ENCODE peak calls at places on chromosome 21, in four cellular contexts. One of them, this sample, is unnamed.

GRCh38 chr21:25360593-25360992 is 246.7 kb downstream of the MRPL39 start:
- DNase-seq in PC-3: peak
- DNase-seq in aorta: no peak
- DNase-seq in Peyer's patch: no peak
- DNase-seq in this sample: no peak

GRCh38 chr21:25997788-25998611 is 172.6 kb downstream of the APP start:
- DNase-seq in PC-3: peak
- DNase-seq in Peyer's patch: no peak
- DNase-seq in aorta: no peak
- DNase-seq in this sample: no peak

GRCh38 chr21:42160111-42160949 is 58.6 kb upstream of the ABCG1 start:
- DNase-seq in aorta: no peak
- DNase-seq in PC-3: no peak
- DNase-seq in Peyer's patch: peak
- DNase-seq in this sample: no peak

GRCh38 chr21:42652527-42653491 is 612 bp upstream of the PDE9A start:
- DNase-seq in aorta: peak
- DNase-seq in PC-3: peak
- DNase-seq in Peyer's patch: peak
- DNase-seq in this sample: peak

GRCh38 chr21:41641821-41642368 is 125.0 kb downstream of the RIPK4 start:
- DNase-seq in aorta: peak
- DNase-seq in PC-3: peak
- DNase-seq in Peyer's patch: peak
- DNase-seq in this sample: peak

GRCh38 chr21:42969193-42969600 is 5.2 kb upstream of the PKNOX1 start:
- DNase-seq in aorta: no peak
- DNase-seq in PC-3: no peak
- DNase-seq in Peyer's patch: no peak
- DNase-seq in this sample: no peak

GRCh38 chr21:30408782-30409494 is 13.1 kb downstream of the KRTAP13-1 start:
- DNase-seq in aorta: no peak
- DNase-seq in PC-3: peak
- DNase-seq in Peyer's patch: no peak
- DNase-seq in this sample: no peak

GRCh38 chr21:43726686-43727570 is 8.0 kb downstream of the PDXK start:
- DNase-seq in aorta: peak
- DNase-seq in PC-3: no peak
- DNase-seq in Peyer's patch: no peak
- DNase-seq in this sample: peak

GRCh38 chr21:29075706-29076447 is 2.4 kb upstream of the CCT8 start:
- DNase-seq in Peyer's patch: no peak
- DNase-seq in PC-3: peak
- DNase-seq in aorta: no peak
- DNase-seq in this sample: no peak
- H3K27ac ChIP-seq in Peyer's patch: peak
- H3K27ac ChIP-seq in PC-3: peak
- H3K27ac ChIP-seq in aorta: peak
- H3K27ac ChIP-seq in this sample: no peak

DNA sequence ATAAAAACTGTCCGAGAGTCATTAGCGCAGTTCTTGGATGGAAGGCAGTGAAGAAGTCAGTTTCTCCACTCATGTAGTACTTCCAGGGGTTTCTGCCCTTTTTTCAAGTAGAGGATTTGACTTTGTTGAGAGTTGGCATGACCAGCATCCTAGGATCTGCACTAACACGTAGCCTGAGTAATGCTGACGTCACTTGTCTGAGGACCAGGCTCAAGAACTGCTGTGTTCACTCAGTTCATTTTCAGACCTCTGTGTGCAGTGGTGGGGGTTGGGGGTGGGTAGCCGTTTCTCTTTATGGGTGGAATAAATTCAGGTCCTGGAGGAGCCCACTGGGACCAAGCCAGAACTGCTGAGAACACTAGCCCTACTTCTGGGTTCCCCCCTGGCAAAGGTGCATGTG is 53.3 kb downstream of the MRPS6 start:
- DNase-seq in aorta: no peak
- DNase-seq in Peyer's patch: no peak
- DNase-seq in PC-3: no peak
- DNase-seq in this sample: no peak
- H3K27ac ChIP-seq in aorta: no peak
- H3K27ac ChIP-seq in Peyer's patch: no peak
- H3K27ac ChIP-seq in PC-3: no peak
- H3K27ac ChIP-seq in this sample: peak

GRCh38 chr21:45641480-45642035 is 2.0 kb upstream of the PCBP3 start:
- DNase-seq in PC-3: no peak
- DNase-seq in aorta: no peak
- DNase-seq in Peyer's patch: peak
- DNase-seq in this sample: no peak
- H3K27ac ChIP-seq in PC-3: no peak
- H3K27ac ChIP-seq in aorta: no peak
- H3K27ac ChIP-seq in Peyer's patch: peak
- H3K27ac ChIP-seq in this sample: no peak

GRCh38 chr21:39454949-39455668 is 3.3 kb downstream of the SH3BGR start:
- DNase-seq in Peyer's patch: no peak
- DNase-seq in aorta: no peak
- DNase-seq in PC-3: no peak
- DNase-seq in this sample: no peak

GRCh38 chr21:39452207-39452964 is 616 bp downstream of the SH3BGR start:
- DNase-seq in Peyer's patch: no peak
- DNase-seq in aorta: no peak
- DNase-seq in PC-3: no peak
- DNase-seq in this sample: no peak

GRCh38 chr21:39451332-39452206 is at the start of gene SH3BGR:
- DNase-seq in aorta: peak
- DNase-seq in Peyer's patch: no peak
- DNase-seq in PC-3: peak
- DNase-seq in this sample: peak

GRCh38 chr21:39452965-39453332 is 1.2 kb downstream of the SH3BGR start:
- DNase-seq in PC-3: no peak
- DNase-seq in Peyer's patch: no peak
- DNase-seq in aorta: no peak
- DNase-seq in this sample: peak

DNA sequence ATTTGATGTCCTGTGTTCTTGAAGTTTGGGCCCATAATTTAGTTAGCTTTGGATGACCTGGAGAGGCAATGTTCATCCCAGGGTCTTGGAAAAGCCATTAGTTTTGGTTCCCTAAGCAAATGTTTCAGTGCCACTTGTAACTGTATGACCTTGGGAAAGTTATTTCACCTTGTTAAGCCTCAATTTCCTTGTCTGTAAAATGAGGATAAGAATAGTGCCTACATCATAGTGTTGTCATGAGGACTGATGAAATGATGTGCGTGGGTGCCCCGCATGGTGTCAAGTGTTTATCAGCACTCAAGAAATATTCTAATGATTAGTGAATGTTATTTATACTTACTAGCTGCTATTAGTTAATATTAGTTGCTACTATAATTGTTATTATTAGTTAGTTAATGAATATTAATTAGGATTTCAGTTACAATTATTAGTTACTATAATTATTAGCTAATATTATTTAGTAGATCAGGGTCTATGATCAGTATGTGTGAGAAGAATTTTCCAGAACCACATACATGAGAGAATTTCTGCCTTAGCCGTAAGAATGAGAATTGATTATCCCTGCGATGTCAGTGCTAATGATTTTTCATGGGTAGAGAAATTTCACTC is 1.9 kb downstream of the SH3BGR start:
- DNase-seq in PC-3: no peak
- DNase-seq in Peyer's patch: no peak
- DNase-seq in aorta: no peak
- DNase-seq in this sample: no peak
- H3K27ac ChIP-seq in PC-3: no peak
- H3K27ac ChIP-seq in Peyer's patch: no peak
- H3K27ac ChIP-seq in aorta: peak
- H3K27ac ChIP-seq in this sample: peak

GRCh38 chr21:33924079-33924765 is 8.6 kb upstream of the ATP5PO start:
- DNase-seq in Peyer's patch: peak
- DNase-seq in aorta: peak
- DNase-seq in PC-3: peak
- DNase-seq in this sample: peak

DNA sequence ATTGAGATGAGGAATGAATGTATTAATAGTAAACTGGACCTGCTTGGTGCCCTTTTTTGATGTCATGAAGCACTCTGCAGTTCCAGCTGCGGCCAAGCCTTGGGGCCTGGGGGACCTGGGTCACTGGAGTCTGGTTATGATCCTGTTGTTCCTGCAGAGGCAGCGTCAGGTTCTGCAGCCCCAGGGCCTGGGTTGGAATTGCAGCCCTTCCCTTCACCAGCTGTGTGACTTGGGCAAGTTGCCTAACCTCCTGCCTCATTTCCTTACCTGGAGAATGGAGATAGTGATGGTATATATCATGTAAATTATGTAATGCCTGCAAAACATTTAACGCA is 9.1 kb upstream of the ATP5PO start:
- DNase-seq in aorta: no peak
- DNase-seq in PC-3: peak
- DNase-seq in Peyer's patch: no peak
- DNase-seq in this sample: no peak
- H3K27ac ChIP-seq in aorta: no peak
- H3K27ac ChIP-seq in PC-3: no peak
- H3K27ac ChIP-seq in Peyer's patch: no peak
- H3K27ac ChIP-seq in this sample: no peak

DNA sequence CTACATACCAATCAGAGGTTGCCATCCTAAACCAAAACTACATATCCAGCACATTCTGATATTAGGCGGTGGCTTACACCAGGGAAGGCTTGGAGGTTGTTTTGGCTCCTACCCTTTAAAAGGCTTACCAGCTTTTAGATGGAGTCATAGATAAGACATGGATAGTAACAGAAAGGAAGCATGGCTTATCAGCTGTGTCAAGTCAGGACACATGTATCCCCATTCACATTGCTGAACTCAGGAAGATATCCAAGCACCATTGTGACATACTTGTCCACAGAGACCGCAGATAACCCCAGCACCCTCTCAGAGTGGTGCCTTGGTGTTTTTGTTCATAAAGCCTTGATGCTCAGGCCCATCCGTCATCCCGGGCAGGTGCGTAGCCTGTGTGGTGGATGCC is 39.7 kb downstream of the ADARB1 start:
- DNase-seq in Peyer's patch: no peak
- DNase-seq in aorta: no peak
- DNase-seq in PC-3: no peak
- DNase-seq in this sample: no peak
- H3K27ac ChIP-seq in Peyer's patch: no peak
- H3K27ac ChIP-seq in aorta: no peak
- H3K27ac ChIP-seq in PC-3: no peak
- H3K27ac ChIP-seq in this sample: no peak

GRCh38 chr21:16488042-16488441 is 758.3 kb downstream of the USP25 start:
- DNase-seq in Peyer's patch: no peak
- DNase-seq in PC-3: no peak
- DNase-seq in aorta: no peak
- DNase-seq in this sample: no peak
- H3K27ac ChIP-seq in Peyer's patch: no peak
- H3K27ac ChIP-seq in PC-3: no peak
- H3K27ac ChIP-seq in aorta: no peak
- H3K27ac ChIP-seq in this sample: no peak

DNA sequence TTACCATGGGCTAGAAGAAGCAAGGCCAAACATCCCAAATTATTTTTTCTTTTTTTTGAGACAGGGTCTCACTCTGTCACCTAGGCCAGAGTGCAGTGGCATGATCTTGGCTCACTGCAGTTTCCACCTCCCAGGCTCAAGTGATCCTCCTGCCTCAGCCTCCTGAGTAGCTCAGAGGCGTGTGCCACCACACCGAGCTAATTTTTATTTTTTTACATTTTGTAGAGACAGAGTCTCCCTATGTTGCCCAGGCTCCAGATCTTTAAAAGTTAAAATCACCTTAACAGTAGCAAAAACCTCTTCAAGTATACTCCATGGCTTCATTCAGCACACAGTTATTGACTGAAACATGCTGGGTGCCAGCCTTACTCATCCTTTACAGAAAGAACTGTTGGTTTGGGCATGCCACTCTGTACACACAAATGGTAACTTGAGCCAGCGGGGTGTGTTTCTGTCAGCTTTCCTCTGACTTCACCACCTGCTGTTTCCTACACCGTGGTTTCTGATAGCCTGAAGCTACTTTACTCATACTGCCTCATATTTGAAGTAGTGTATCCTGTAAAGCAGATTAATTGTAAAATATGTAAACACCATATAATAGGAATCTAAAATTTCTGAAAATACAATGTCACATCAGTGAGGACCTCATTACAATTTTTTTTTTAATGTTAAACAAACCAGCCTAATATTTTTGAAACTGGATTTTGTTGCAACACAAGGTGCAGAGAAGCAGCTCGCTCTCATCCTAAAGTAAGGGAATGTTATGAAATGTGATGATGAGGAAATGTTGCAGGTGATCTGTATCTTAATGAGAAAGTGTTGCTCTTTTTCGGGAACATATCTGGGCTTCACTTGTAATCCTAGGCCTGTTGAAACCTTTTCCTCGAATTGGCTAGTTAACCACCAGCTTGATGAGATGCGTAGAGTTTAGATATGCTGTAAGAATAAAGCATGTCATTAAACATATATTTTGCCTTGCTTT is 113.9 kb downstream of the ATP5PO start:
- DNase-seq in Peyer's patch: no peak
- DNase-seq in aorta: no peak
- DNase-seq in PC-3: peak
- DNase-seq in this sample: peak
- H3K27ac ChIP-seq in Peyer's patch: no peak
- H3K27ac ChIP-seq in aorta: no peak
- H3K27ac ChIP-seq in PC-3: peak
- H3K27ac ChIP-seq in this sample: peak

GRCh38 chr21:37622755-37623543 is 256.4 kb downstream of the DYRK1A start:
- DNase-seq in aorta: no peak
- DNase-seq in PC-3: no peak
- DNase-seq in Peyer's patch: no peak
- DNase-seq in this sample: no peak

GRCh38 chr21:37618081-37618480 is 251.5 kb downstream of the DYRK1A start:
- DNase-seq in Peyer's patch: no peak
- DNase-seq in PC-3: no peak
- DNase-seq in aorta: no peak
- DNase-seq in this sample: no peak

GRCh38 chr21:37623689-37624088 is 257.1 kb downstream of the DYRK1A start:
- DNase-seq in PC-3: no peak
- DNase-seq in aorta: no peak
- DNase-seq in Peyer's patch: no peak
- DNase-seq in this sample: no peak

GRCh38 chr21:37619464-37619974 is 252.9 kb downstream of the DYRK1A start:
- DNase-seq in PC-3: no peak
- DNase-seq in Peyer's patch: no peak
- DNase-seq in aorta: no peak
- DNase-seq in this sample: no peak

DNA sequence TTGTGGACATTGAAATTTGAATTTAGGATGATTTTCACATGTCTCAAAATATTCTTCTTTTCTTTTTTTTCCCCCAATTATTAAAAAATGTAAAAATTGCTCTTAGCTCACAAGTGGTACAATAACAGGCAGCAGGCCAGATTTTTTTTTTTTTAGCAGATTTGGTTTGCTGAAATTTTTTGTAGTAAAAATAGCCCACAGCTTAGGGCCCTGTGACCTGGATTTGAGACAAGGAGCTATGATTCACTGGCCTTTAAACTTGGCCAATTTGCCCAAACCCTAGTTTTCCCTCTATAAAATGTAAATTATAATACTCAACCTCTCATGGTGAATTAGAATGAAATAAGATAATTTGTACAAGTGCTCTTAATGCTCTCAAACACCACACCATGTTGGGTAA is 253.8 kb downstream of the DYRK1A start:
- DNase-seq in PC-3: no peak
- DNase-seq in Peyer's patch: no peak
- DNase-seq in aorta: no peak
- DNase-seq in this sample: no peak
- H3K27ac ChIP-seq in PC-3: no peak
- H3K27ac ChIP-seq in Peyer's patch: no peak
- H3K27ac ChIP-seq in aorta: no peak
- H3K27ac ChIP-seq in this sample: no peak